ENCODE peak calls at places on chromosomes 11 and 22, in four cellular contexts. Y is astrocyte of the spinal cord, K is Panc1, O is H7. S is an unnamed sample.

GRCh38 chr11:8863838-8864237 is 47.2 kb upstream of the AKIP1 start:
- DNase-seq in Y (peak; percentile 69), K (no peak), O (no peak), S (peak; percentile 53)

GRCh38 chr11:19633276-19633675 is 79.4 kb upstream of the NAV2 start:
- DNase-seq in Y (peak; percentile 31), K (no peak), O (no peak), S (no peak)

GRCh38 chr11:68948496-68948895 is 32.3 kb downstream of the MRGPRD start:
- DNase-seq in Y (no peak), K (no peak), O (no peak), S (no peak)

GRCh38 chr22:29654420-29654819 is 51.0 kb downstream of the NF2 start:
- DNase-seq in Y (no peak), K (no peak), O (no peak), S (no peak)

GRCh38 chr11:79185351-79185750 is 255.5 kb downstream of the TENM4 start:
- DNase-seq in Y (no peak), K (no peak), O (no peak), S (no peak)

GRCh38 chr22:24803064-24803542 is 2.9 kb upstream of the SGSM1 start:
- DNase-seq in Y (no peak), K (peak; percentile 35), O (peak; percentile 90), S (peak; percentile 49)

GRCh38 chr11:5476184-5476819 is 12.2 kb upstream of the OR52D1 start:
- DNase-seq in Y (peak; percentile 56), K (peak; percentile 39), O (peak; percentile 73), S (peak; percentile 71)

GRCh38 chr11:121367434-121367833 is 74.9 kb downstream of the SC5D start:
- DNase-seq in Y (peak; percentile 56), K (no peak), O (no peak), S (peak; percentile 8)

GRCh38 chr11:85736121-85736520 is 50.1 kb upstream of the CCDC89 start:
- DNase-seq in Y (no peak), K (no peak), O (no peak), S (no peak)

GRCh38 chr11:80085563-80085962 is 644.7 kb upstream of the TENM4 start:
- DNase-seq in Y (no peak), K (no peak), O (no peak), S (no peak)

GRCh38 chr22:47835726-47836125 is 1073.3 kb downstream of the TBC1D22A start:
- DNase-seq in Y (peak; percentile 84), K (no peak), O (no peak), S (peak; percentile 13)

GRCh38 chr22:12601870-12602779 is 2925.9 kb upstream of the OR11H1 start:
- DNase-seq in Y (no peak), K (no peak), O (no peak), S (no peak)

GRCh38 chr11:123904932-123905331 is 3.0 kb downstream of the OR8D4 start:
- DNase-seq in Y (no peak), K (no peak), O (no peak), S (no peak)

GRCh38 chr22:23565942-23566715 is 14.0 kb downstream of the IGLL1 start:
- DNase-seq in Y (no peak), K (no peak), O (peak; percentile 90), S (no peak)

GRCh38 chr11:47912843-47913437 is 64.8 kb upstream of the NUP160 start:
- DNase-seq in Y (no peak), K (no peak), O (no peak), S (peak; percentile 77)

GRCh38 chr11:46555269-46556054 is 38.4 kb downstream of the AMBRA1 start:
- DNase-seq in Y (peak; percentile 57), K (no peak), O (no peak), S (peak; percentile 69)

GRCh38 chr11:117071344-117071787 is 26.9 kb downstream of the SIK3 start:
- DNase-seq in Y (no peak), K (no peak), O (no peak), S (peak; percentile 48)

GRCh38 chr11:18314794-18315523 is 7.0 kb downstream of the HPS5 start:
- DNase-seq in Y (no peak), K (no peak), O (no peak), S (no peak)

GRCh38 chr11:126809514-126810289 is 190.9 kb downstream of the KIRREL3 start:
- DNase-seq in Y (no peak), K (no peak), O (no peak), S (no peak)

GRCh38 chr11:130606181-130606580 is 157.7 kb downstream of the ADAMTS15 start:
- DNase-seq in Y (no peak), K (no peak), O (no peak), S (no peak)

GRCh38 chr22:47486569-47487312 is 724.3 kb downstream of the TBC1D22A start:
- DNase-seq in Y (no peak), K (no peak), O (no peak), S (no peak)

GRCh38 chr11:3122775-3123201 is 42.3 kb downstream of the OSBPL5 start:
- DNase-seq in Y (no peak), K (no peak), O (peak; percentile 33), S (no peak)

GRCh38 chr22:47847281-47847890 is 1084.9 kb downstream of the TBC1D22A start:
- DNase-seq in Y (no peak), K (no peak), O (no peak), S (no peak)

GRCh38 chr11:64317961-64318693 is at the start of gene PRDX5:
- DNase-seq in Y (peak; percentile 95), K (no peak), O (peak; percentile 98), S (peak; percentile 97)

GRCh38 chr11:34953955-34954354 is 37.5 kb downstream of the PDHX start:
- DNase-seq in Y (no peak), K (no peak), O (no peak), S (no peak)

GRCh38 chr22:50403701-50404101 is 60.6 kb downstream of the PPP6R2 start:
- DNase-seq in Y (no peak), K (no peak), O (no peak), S (peak; percentile 21)

GRCh38 chr11:70544774-70545625 is 146.7 kb downstream of the CTTN start:
- DNase-seq in Y (peak; percentile 31), K (no peak), O (peak; percentile 92), S (no peak)

GRCh38 chr11:122439911-122440782 is 215.4 kb upstream of the UBASH3B start:
- DNase-seq in Y (peak; percentile 62), K (no peak), O (peak; percentile 84), S (peak; percentile 55)

GRCh38 chr22:26585104-26585790 is 4.7 kb downstream of the TPST2 start:
- DNase-seq in Y (peak; percentile 79), K (no peak), O (no peak), S (peak; percentile 78)

GRCh38 chr22:30856699-30857098 is 111.9 kb downstream of the MORC2 start:
- DNase-seq in Y (no peak), K (no peak), O (peak; percentile 11), S (peak; percentile 25)

GRCh38 chr22:17802411-17802810 is 28.1 kb upstream of the BID start:
- DNase-seq in Y (no peak), K (no peak), O (no peak), S (no peak)

GRCh38 chr22:19940536-19941364 is 822 bp upstream of the COMT start:
- DNase-seq in Y (no peak), K (no peak), O (peak; percentile 31), S (no peak)

GRCh38 chr11:80798189-80798588 is 1357.4 kb upstream of the TENM4 start:
- DNase-seq in Y (no peak), K (no peak), O (no peak), S (no peak)

GRCh38 chr22:38270091-38270972 is 2.5 kb downstream of the TMEM184B start:
- DNase-seq in Y (peak; percentile 34), K (no peak), O (no peak), S (no peak)

GRCh38 chr11:3154001-3154599 is 11.0 kb downstream of the OSBPL5 start:
- DNase-seq in Y (peak; percentile 35), K (no peak), O (no peak), S (no peak)

GRCh38 chr22:47030143-47030641 is 267.7 kb downstream of the TBC1D22A start:
- DNase-seq in Y (peak; percentile 38), K (no peak), O (no peak), S (no peak)

GRCh38 chr11:117313103-117313502 is 3.0 kb downstream of the BACE1 start:
- DNase-seq in Y (no peak), K (no peak), O (no peak), S (no peak)

GRCh38 chr11:14884667-14885273 is 7.3 kb downstream of the CYP2R1 start:
- DNase-seq in Y (no peak), K (no peak), O (no peak), S (no peak)

GRCh38 chr11:36492724-36493304 is 17.3 kb downstream of the TRAF6 start:
- DNase-seq in Y (peak; percentile 57), K (peak; percentile 42), O (peak; percentile 44), S (peak; percentile 78)

GRCh38 chr11:66015094-66015881 is 3.5 kb downstream of the CST6 start:
- DNase-seq in Y (peak; percentile 20), K (no peak), O (no peak), S (peak; percentile 46)

GRCh38 chr11:67601098-67601497 is 5.6 kb upstream of the NDUFV1 start:
- DNase-seq in Y (no peak), K (no peak), O (no peak), S (no peak)
- H3K4me3 ChIP-seq in Y (no peak overlapping the region), K (no peak overlapping the region), O (no peak overlapping the region), S (no peak overlapping the region)

GRCh38 chr11:75482310-75482606 is 43.5 kb downstream of the GDPD5 start:
- DNase-seq in Y (no peak), K (no peak), O (no peak), S (no peak)
- H3K4me3 ChIP-seq in Y (no peak overlapping the region), K (no peak overlapping the region), O (no peak overlapping the region), S (no peak overlapping the region)

DNA sequence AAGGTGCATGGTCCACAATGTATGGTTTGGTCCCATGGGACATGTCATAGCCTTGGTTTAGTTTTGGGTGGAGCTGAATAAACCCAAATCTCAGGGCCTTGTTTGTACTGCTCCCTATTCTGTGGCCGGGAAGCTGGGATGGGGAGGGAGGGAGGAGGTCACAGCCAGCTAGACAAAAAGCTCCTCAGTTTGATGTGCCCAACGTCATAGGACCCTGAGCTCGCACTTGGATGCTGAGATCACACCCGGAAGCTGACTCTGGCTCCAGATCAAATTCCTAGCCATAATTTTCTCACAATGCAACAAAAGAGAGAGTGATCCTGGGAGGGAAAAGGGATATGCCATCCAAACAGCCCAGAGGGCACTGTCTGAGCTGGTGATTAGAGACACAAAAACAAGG is 1.5 kb downstream of the HSPB2 start:
- DNase-seq in Y (peak; percentile 57), K (no peak), O (no peak), S (peak; percentile 88)
- H3K4me3 ChIP-seq in Y (no peak overlapping the region), K (no peak overlapping the region), O (no peak overlapping the region), S (no peak overlapping the region)

GRCh38 chr11:44471603-44472002 is 93.9 kb upstream of the CD82 start:
- DNase-seq in Y (no peak), K (no peak), O (no peak), S (no peak)

GRCh38 chr11:44468338-44468988 is 97.0 kb upstream of the CD82 start:
- DNase-seq in Y (no peak), K (no peak), O (no peak), S (no peak)

GRCh38 chr11:44469412-44469811 is 96.1 kb upstream of the CD82 start:
- DNase-seq in Y (no peak), K (no peak), O (no peak), S (no peak)

GRCh38 chr11:44467931-44468330 is 97.5 kb upstream of the CD82 start:
- DNase-seq in Y (no peak), K (no peak), O (peak; percentile 63), S (no peak)

GRCh38 chr11:44470849-44471248 is 94.6 kb upstream of the CD82 start:
- DNase-seq in Y (no peak), K (no peak), O (no peak), S (no peak)
- H3K4me3 ChIP-seq in Y (no peak overlapping the region), K (no peak overlapping the region), O (no peak overlapping the region), S (no peak overlapping the region)